ENCODE peak calls at places on chromosomes 11 and 22, in five cellular contexts. K is psoas muscle; X is CD4-positive, alpha-beta T cell; B is testis; Z is NB4. T is an unnamed sample.

GRCh38 chr11:115528217-115528616 is 24.0 kb upstream of the CADM1 start:
- DNase-seq in B (peak), Z (no peak), K (no peak), X (no peak), T (no peak)

GRCh38 chr22:25765016-25765367 is 23.0 kb downstream of the MYO18B start:
- DNase-seq in K (peak), Z (no peak), B (no peak), X (no peak), T (no peak)

GRCh38 chr11:64863381-64864060 is 14.9 kb downstream of the EHD1 start:
- DNase-seq in K (no peak), Z (no peak), X (no peak), B (no peak), T (peak)

GRCh38 chr22:40637181-40638150 is 947 bp upstream of the MRTFA start:
- DNase-seq in K (peak), B (peak), Z (no peak), X (peak), T (no peak)

GRCh38 chr11:76266269-76266668 is 60.0 kb upstream of the WNT11 start:
- DNase-seq in B (no peak), Z (peak), X (no peak), K (no peak), T (no peak)

GRCh38 chr11:110566577-110566976 is 136.8 kb downstream of the FDX1 start:
- DNase-seq in K (no peak), Z (no peak), X (no peak), B (no peak), T (no peak)

GRCh38 chr11:44505591-44506054 is 59.8 kb upstream of the CD82 start:
- DNase-seq in K (no peak), X (no peak), Z (no peak), B (peak), T (no peak)

GRCh38 chr11:87137711-87138110 is 100.0 kb downstream of the TMEM135 start:
- DNase-seq in Z (no peak), X (no peak), K (no peak), B (no peak), T (no peak)

GRCh38 chr11:70230151-70230839 is 27.2 kb downstream of the FADD start:
- DNase-seq in K (no peak), B (no peak), X (no peak), Z (no peak), T (no peak)

GRCh38 chr11:117146521-117146920 is 2.4 kb downstream of the PAFAH1B2 start:
- DNase-seq in X (no peak), K (no peak), Z (peak), B (no peak), T (peak)

GRCh38 chr11:96000064-96000463 is 76.2 kb upstream of the MTMR2 start:
- DNase-seq in X (no peak), Z (no peak), B (no peak), K (no peak), T (no peak)

GRCh38 chr11:111697910-111698309 is 68.3 kb downstream of the PPP2R1B start:
- DNase-seq in X (no peak), Z (no peak), B (no peak), K (no peak), T (no peak)

GRCh38 chr22:38878001-38878400 is 6.0 kb upstream of the CBX6 start:
- DNase-seq in Z (no peak), X (no peak), B (no peak), K (no peak), T (no peak)

GRCh38 chr11:126725521-126725920 is 275.0 kb downstream of the KIRREL3 start:
- DNase-seq in B (no peak), Z (no peak), K (no peak), X (no peak), T (no peak)

DNA sequence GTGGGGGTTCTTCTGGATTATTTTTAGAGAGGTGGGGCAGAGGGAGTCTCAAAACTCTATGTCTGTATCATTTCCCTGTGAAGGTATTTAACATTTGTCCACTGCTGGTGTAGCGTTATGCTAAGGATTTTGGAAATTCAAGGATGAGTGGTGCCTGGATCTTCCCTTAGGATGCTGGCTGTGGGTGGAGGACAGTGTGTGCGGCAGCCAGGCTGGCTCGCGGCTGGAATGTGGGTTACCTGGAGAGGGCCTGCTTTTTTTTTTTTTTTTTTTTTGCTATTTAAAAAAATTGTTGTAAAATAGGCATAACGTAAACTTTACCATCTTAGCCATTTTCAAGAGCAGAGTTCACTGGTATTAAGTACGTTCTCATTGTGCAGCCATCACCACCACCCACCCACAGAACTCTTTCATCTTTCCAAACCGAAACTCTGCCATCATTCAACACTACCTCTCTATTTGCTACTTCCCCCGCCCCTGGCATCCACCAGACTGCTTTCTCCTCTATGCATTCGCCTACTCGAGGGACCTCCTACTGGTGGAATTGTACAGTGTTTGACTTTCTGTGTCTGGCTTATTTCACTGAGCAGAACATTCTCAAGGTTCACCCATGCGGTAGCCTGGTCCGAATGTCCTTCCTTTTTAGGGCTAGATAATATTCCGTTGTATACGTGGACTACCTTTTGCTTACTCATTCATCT is 67.1 kb downstream of the PARVB start:
- DNase-seq in B (no peak), X (no peak), Z (peak), K (no peak), T (no peak)
- TF ChIP-seq CTCF in B (no peak), X (no peak), Z (peak), K (peak), T (no peak)

DNA sequence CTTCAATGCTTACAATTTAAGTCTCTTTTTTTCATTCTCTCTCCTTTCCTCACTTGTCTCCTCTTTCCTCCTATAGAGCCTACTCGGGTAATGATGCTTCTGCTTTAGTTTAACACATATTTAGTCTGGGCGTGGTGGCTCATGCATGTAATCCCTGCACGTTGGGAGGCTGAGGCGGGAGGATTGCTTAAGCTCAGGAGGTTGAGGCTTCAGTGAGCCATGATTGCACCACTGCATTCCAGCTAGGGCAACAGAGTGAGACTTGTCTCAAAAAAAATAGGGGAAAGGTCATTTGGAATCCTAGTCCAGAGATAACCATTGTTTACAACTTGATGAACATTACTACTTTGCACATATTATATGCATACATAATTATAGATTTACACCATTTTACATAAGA is 1.4 kb upstream of the CCT8L2 start:
- DNase-seq in B (no peak), K (no peak), Z (no peak), X (no peak), T (no peak)
- TF ChIP-seq CTCF in B (no peak), K (no peak), Z (no peak), X (no peak), T (no peak)

DNA sequence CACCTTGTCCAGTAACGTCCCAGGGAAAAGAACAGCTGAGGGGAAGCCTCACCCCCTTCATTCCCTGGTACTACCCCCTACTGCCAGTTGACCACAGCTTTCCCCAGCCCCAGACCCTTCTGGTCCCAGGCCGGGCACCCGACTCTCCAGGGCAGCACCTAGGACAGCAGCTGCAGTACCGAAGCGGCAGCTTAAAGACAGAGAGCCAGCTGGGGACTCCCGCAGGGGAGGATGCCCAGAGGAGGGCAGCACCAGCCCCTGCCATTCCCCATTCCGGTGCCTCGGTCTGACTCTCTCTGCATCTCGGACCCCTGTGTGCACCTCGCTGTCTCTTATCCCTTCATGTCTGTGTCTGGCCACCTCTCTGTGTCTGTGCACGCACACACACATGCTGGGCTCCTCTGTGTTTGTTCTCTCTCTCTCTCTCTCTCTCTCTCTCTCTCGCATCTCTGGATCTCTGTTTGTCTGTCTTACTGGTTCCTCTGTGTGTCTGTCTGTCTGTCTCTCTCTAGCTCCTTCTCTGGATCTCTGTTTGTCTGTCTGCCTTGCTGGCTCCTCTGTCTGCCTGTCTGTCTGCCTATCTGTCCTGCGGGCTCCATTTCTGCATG is 9.4 kb downstream of the IGSF9B start:
- DNase-seq in B (peak), K (peak), X (peak), Z (peak), T (no peak)
- TF ChIP-seq CTCF in B (peak), K (peak), X (peak), Z (peak), T (no peak)

DNA sequence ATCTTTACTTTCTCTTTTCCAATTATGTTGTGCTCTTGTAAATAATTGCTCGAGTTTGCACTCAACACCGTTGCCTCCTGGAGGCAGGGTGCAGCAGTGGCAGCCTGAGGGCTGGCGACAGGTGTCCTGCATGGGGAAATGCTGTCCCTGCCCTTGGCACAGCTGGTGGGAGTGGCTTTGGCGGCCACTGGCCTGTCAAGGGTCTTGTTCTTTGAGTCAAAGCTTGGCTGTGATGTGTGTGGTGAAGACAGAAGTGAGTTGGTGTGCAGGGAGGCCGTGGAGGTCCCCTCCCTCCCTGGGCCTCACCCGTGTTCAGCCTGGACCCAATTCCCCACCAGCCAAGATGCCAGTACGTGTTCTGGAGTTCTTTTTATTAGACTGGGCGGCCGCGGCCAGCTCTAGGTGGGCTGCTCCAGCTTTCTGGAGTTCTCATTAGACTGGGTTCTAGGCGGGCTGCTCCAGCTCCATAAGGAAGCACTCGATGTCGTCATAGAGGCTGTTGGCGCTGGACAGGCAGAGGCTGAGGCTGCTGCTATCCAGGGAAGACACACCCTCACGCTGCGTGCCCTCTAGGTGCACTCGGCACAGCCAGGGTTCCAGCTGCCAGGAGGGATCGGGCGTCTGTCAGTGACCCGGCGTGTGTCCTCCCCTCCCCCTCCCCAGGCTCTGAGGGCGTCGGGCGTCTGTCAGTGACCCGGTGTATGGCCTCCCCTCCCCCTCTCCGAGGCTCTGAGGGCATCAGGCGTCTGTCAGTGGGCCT is 3.4 kb downstream of the IRF7 start:
- DNase-seq in Z (peak), K (peak), X (no peak), B (peak), T (peak)
- TF ChIP-seq CTCF in Z (peak), K (peak), X (no peak), B (no peak), T (no peak)

GRCh38 chr22:37565830-37566229 is 5.5 kb downstream of the CDC42EP1 start:
- DNase-seq in K (no peak), X (no peak), B (no peak), Z (no peak), T (no peak)

GRCh38 chr22:37567991-37568390 is 7.7 kb downstream of the CDC42EP1 start:
- DNase-seq in B (no peak), K (no peak), X (no peak), Z (no peak), T (no peak)

GRCh38 chr22:37568448-37569008 is 8.2 kb downstream of the CDC42EP1 start:
- DNase-seq in X (no peak), B (no peak), K (no peak), Z (no peak), T (peak)

GRCh38 chr22:37566903-37567798 is 6.9 kb downstream of the CDC42EP1 start:
- DNase-seq in Z (peak), K (peak), B (peak), X (peak), T (peak)

DNA sequence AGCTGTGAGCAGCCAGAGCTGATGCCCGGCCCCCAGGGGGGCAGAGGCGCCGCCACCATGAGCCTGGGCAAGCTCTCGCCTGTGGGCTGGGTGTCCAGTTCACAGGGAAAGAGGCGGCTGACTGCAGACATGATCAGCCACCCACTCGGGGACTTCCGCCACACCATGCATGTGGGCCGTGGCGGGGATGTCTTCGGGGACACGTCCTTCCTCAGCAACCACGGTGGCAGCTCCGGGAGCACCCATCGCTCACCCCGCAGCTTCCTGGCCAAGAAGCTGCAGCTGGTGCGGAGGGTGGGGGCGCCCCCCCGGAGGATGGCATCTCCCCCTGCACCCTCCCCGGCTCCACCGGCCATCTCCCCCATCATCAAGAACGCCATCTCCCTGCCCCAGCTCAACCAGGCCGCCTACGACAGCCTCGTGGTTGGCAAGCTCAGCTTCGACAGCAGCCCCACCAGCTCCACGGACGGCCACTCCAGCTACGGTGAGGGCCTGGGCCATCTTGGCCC is 6.1 kb downstream of the CDC42EP1 start:
- DNase-seq in Z (no peak), X (peak), K (no peak), B (no peak), T (no peak)
- TF ChIP-seq CTCF in Z (no peak), X (no peak), K (no peak), B (no peak), T (no peak)

GRCh38 chr11:132992838-132993680 is 539.2 kb downstream of the OPCML start:
- DNase-seq in X (no peak), Z (no peak), B (no peak), K (no peak), T (no peak)
- TF ChIP-seq CTCF in X (no peak), Z (no peak), B (no peak), K (no peak), T (no peak)

GRCh38 chr11:27124514-27125264 is 84.1 kb downstream of the BBOX1 start:
- DNase-seq in X (no peak), Z (peak), K (no peak), B (no peak), T (no peak)
- TF ChIP-seq CTCF in X (no peak), Z (no peak), K (no peak), B (no peak), T (no peak)

DNA sequence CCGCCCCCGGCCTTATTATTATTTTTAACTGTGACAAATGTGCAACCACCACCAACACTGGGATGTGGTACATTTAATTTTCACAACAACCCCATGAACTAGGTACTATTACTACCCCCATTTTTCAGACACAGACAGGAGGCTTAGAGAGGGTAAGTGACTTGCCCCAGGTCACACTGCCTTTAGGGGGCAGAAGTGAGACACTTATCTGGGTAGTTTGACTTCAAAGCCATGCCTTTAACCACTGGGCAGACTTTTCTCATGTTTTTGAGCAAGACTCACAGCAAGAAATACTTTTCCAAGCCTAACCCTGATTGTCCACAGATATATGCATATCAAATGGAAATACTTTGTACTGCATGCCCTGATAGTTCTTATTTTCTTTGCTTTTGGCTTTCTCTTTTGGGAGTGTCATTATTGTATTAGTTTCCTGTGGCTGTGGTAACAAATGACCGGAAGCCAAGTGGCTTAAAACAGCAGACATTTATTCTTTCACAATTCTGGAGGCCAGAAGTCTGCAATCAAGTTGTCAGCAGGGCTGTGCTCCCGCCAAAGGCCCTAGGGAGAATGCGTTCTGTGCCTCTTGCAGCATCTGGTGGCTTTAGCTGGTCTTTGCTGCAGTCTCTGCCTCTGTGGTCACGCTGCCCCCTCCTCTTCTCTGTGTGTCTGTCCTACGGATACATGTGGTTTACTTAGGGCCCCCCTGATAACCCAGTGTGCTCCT is 110.8 kb downstream of the GRIK4 start:
- DNase-seq in K (no peak), B (no peak), Z (peak), X (no peak), T (no peak)
- TF ChIP-seq CTCF in K (no peak), B (peak), Z (peak), X (no peak), T (no peak)

GRCh38 chr22:49983148-49984042 is 22.8 kb downstream of the PIM3 start:
- DNase-seq in X (no peak), B (no peak), Z (no peak), K (peak), T (peak)
- TF ChIP-seq CTCF in X (peak), B (peak), Z (no peak), K (peak), T (peak)

T was measured in ovary.